ENCODE peak calls at places on chromosome 7, in eight cellular contexts. T is IMR-90; Y is BJ; A is thyroid gland; N is germinal center; G is activated CD4-positive, alpha-beta T cell treated with anti-CD3 and anti-CD28 coated beads, Interleukin-2, amount 50 U/mL, for 24 hours; F is T-helper 2 cell; R is frontal cortex. O is an unnamed sample.

GRCh38 chr7:18177815-18178660 is 150.4 kb upstream of the PRPS1L1 start:
- DNase-seq in G (no peak), A (no peak), R (no peak), Y (no peak), F (no peak), T (no peak), N (peak; percentile 9), O (no peak)

GRCh38 chr7:83166-83840 is 109.1 kb upstream of the FAM20C start:
- DNase-seq in A (no peak), F (no peak), R (no peak), T (no peak), N (no peak), Y (no peak), G (no peak), O (no peak)

GRCh38 chr7:28573059-28573553 is 160.8 kb downstream of the CREB5 start:
- DNase-seq in G (no peak), N (peak; percentile 26), Y (no peak), A (peak; percentile 44), F (no peak), R (no peak), T (peak; percentile 47), O (peak; percentile 39)

GRCh38 chr7:91875851-91876250 is 4.7 kb downstream of the MTERF1 start:
- DNase-seq in A (no peak), R (no peak), T (no peak), N (no peak), Y (no peak), F (no peak), G (no peak), O (no peak)

GRCh38 chr7:234712-235553 is 42.6 kb downstream of the FAM20C start:
- DNase-seq in T (peak; percentile 71), A (peak; percentile 74), Y (peak; percentile 46), G (no peak), N (no peak), F (no peak), R (no peak), O (no peak)

GRCh38 chr7:141649865-141650499 is 52.0 kb downstream of the DENND11 start:
- DNase-seq in T (peak; percentile 88), R (peak; percentile 36), N (peak; percentile 60), A (peak; percentile 76), G (no peak), Y (peak; percentile 57), F (no peak), O (peak; percentile 55)

GRCh38 chr7:28269700-28270361 is 89.2 kb upstream of the JAZF1 start:
- DNase-seq in A (no peak), R (no peak), G (no peak), F (no peak), T (no peak), Y (no peak), N (peak; percentile 46), O (no peak)

GRCh38 chr7:158811461-158811860 is 17.8 kb downstream of the ESYT2 start:
- DNase-seq in A (no peak), T (peak; percentile 63), F (no peak), Y (no peak), N (no peak), R (no peak), G (no peak), O (no peak)

GRCh38 chr7:36017111-36017510 is 135.9 kb upstream of the EEPD1 start:
- DNase-seq in T (no peak), Y (no peak), A (no peak), F (no peak), N (no peak), G (no peak), R (no peak), O (no peak)

GRCh38 chr7:108109216-108109908 is 20.8 kb downstream of the LAMB4 start:
- DNase-seq in A (no peak), R (no peak), G (no peak), Y (no peak), T (no peak), F (no peak), N (peak; percentile 6), O (peak; percentile 12)

GRCh38 chr7:5695709-5696345 is 85.6 kb downstream of the RNF216 start:
- DNase-seq in T (peak; percentile 84), A (no peak), G (no peak), R (no peak), N (no peak), F (no peak), Y (no peak), O (no peak)

O was measured in NCI-H1930.